ENCODE peak calls at places on chromosome 13, in four cellular contexts. Q is activated CD4-positive, alpha-beta T cell treated with anti-CD3 and anti-CD28 coated beads for 4 hours; A is HTR-8/SVneo; B is adrenal gland. X is an unnamed sample.

GRCh38 chr13:52780092-52780491 is 40.5 kb upstream of the CNMD start:
- DNase-seq in Q (no peak), A (no peak), B (no peak), X (no peak)

GRCh38 chr13:72586519-72586918 is 140.9 kb downstream of the MZT1 start:
- DNase-seq in Q (no peak), A (no peak), B (no peak), X (no peak)

GRCh38 chr13:44840131-44840530 is 149.1 kb downstream of the NUFIP1 start:
- DNase-seq in Q (no peak), A (no peak), B (no peak), X (no peak)

GRCh38 chr13:74226791-74227475 is 92.7 kb upstream of the KLF12 start:
- DNase-seq in Q (no peak), A (no peak), B (no peak), X (no peak)

GRCh38 chr13:80168089-80168850 is 172.7 kb downstream of the SPRY2 start:
- DNase-seq in Q (no peak), A (no peak), B (no peak), X (no peak)

GRCh38 chr13:94933230-94933751 is 220.9 kb upstream of the SOX21 start:
- DNase-seq in Q (no peak), A (no peak), B (no peak), X (no peak)

GRCh38 chr13:97142452-97142851 is 79.7 kb upstream of the MBNL2 start:
- DNase-seq in Q (no peak), A (no peak), B (peak; percentile 57), X (no peak)

GRCh38 chr13:28623782-28624706 is 34.9 kb upstream of the POMP start:
- DNase-seq in Q (no peak), A (no peak), B (no peak), X (no peak)

GRCh38 chr13:29847501-29847983 is 2.9 kb downstream of the UBL3 start:
- DNase-seq in Q (no peak), A (no peak), B (peak; percentile 24), X (peak; percentile 34)

GRCh38 chr13:51330741-51331140 is 8.8 kb upstream of the SERPINE3 start:
- DNase-seq in Q (no peak), A (no peak), B (no peak), X (no peak)

GRCh38 chr13:103983948-103984347 is 917.7 kb upstream of the SLC10A2 start:
- DNase-seq in Q (no peak), A (no peak), B (no peak), X (no peak)

GRCh38 chr13:110485604-110486003 is 75.9 kb downstream of the RAB20 start:
- DNase-seq in Q (no peak), A (peak; percentile 67), B (no peak), X (no peak)

GRCh38 chr13:40388617-40389016 is 277.8 kb downstream of the FOXO1 start:
- DNase-seq in Q (peak; percentile 79), A (no peak), B (no peak), X (no peak)

GRCh38 chr13:38590796-38591507 is 95.9 kb upstream of the FREM2 start:
- DNase-seq in Q (no peak), A (no peak), B (no peak), X (no peak)

GRCh38 chr13:38570706-38571105 is 116.2 kb upstream of the FREM2 start:
- DNase-seq in Q (no peak), A (no peak), B (no peak), X (no peak)

GRCh38 chr13:111480976-111481375 is 160.5 kb downstream of the TEX29 start:
- DNase-seq in Q (no peak), A (no peak), B (no peak), X (no peak)

GRCh38 chr13:112132142-112132541 is 65.2 kb downstream of the SOX1 start:
- DNase-seq in Q (no peak), A (no peak), B (no peak), X (no peak)

GRCh38 chr13:40060318-40061007 is 405.0 kb downstream of the COG6 start:
- DNase-seq in Q (peak; percentile 14), A (no peak), B (no peak), X (no peak)

GRCh38 chr13:73733691-73734090 is 400.5 kb downstream of the KLF12 start:
- DNase-seq in Q (no peak), A (no peak), B (no peak), X (no peak)

GRCh38 chr13:102002271-102002670 is 399.6 kb downstream of the FGF14 start:
- DNase-seq in Q (no peak), A (no peak), B (no peak), X (no peak)

GRCh38 chr13:32086366-32086765 is 54.8 kb downstream of the FRY start:
- DNase-seq in Q (no peak), A (no peak), B (no peak), X (no peak)

GRCh38 chr13:30746816-30747215 is 11.5 kb downstream of the ALOX5AP start:
- DNase-seq in Q (no peak), A (no peak), B (no peak), X (no peak)

GRCh38 chr13:49499889-49500660 is 4.3 kb downstream of the PHF11 start:
- DNase-seq in Q (no peak), A (peak; percentile 9), B (no peak), X (no peak)

GRCh38 chr13:111485491-111486250 is 165.2 kb downstream of the TEX29 start:
- DNase-seq in Q (no peak), A (no peak), B (no peak), X (no peak)

GRCh38 chr13:61916483-61916882 is 500.8 kb upstream of the PCDH20 start:
- DNase-seq in Q (no peak), A (no peak), B (no peak), X (no peak)

GRCh38 chr13:28609936-28610335 is 49.0 kb upstream of the POMP start:
- DNase-seq in Q (no peak), A (no peak), B (no peak), X (no peak)

GRCh38 chr13:99895428-99895998 is 76.1 kb downstream of the ZIC5 start:
- DNase-seq in Q (no peak), A (no peak), B (no peak), X (no peak)

GRCh38 chr13:25927966-25928365 is 123.8 kb downstream of the SHISA2 start:
- DNase-seq in Q (no peak), A (no peak), B (no peak), X (no peak)

GRCh38 chr13:31663880-31664585 is 75.3 kb upstream of the RXFP2 start:
- DNase-seq in Q (no peak), A (no peak), B (no peak), X (no peak)

GRCh38 chr13:103140001-103140671 is 73.9 kb upstream of the SLC10A2 start:
- DNase-seq in Q (no peak), A (peak; percentile 5), B (peak; percentile 18), X (no peak)

GRCh38 chr13:32432856-32433255 is 4.9 kb upstream of the N4BP2L1 start:
- DNase-seq in Q (no peak), A (no peak), B (no peak), X (no peak)

GRCh38 chr13:96780105-96780504 is 214.2 kb downstream of the OXGR1 start:
- DNase-seq in Q (no peak), A (no peak), B (no peak), X (no peak)